ENCODE peak calls at places on chromosome 19, in eight cellular contexts. J, W, G, V, N, O, Q and I are unnamed samples.

GRCh38 chr19:54684537-54684936 is 21.8 kb downstream of the LILRB4 start:
- DNase-seq in O (no peak), N (peak; percentile 24), Q (no peak), J (peak; percentile 45), G (no peak), V (peak; percentile 69), W (no peak), I (no peak)

GRCh38 chr19:39100500-39101166 is 16.5 kb downstream of the ACP7 start:
- DNase-seq in N (no peak), G (no peak), W (no peak), J (no peak), Q (no peak), V (no peak), O (no peak), I (no peak)

GRCh38 chr19:37699057-37699456 is 20.5 kb downstream of the ZNF607 start:
- DNase-seq in J (no peak), G (no peak), O (no peak), V (no peak), W (no peak), Q (no peak), N (no peak), I (no peak)

GRCh38 chr19:35264281-35265125 is 4.3 kb upstream of the USF2 start:
- DNase-seq in G (no peak), N (no peak), J (no peak), W (no peak), O (no peak), V (no peak), Q (no peak), I (no peak)

GRCh38 chr19:10672529-10673150 is 18.5 kb downstream of the ILF3 start:
- DNase-seq in V (no peak), N (no peak), W (no peak), J (no peak), G (no peak), O (peak; percentile 35), Q (no peak), I (no peak)

GRCh38 chr19:45362291-45362690 is 8.1 kb downstream of the ERCC2 start:
- DNase-seq in G (no peak), N (no peak), Q (no peak), O (no peak), W (no peak), V (no peak), J (peak; percentile 7), I (no peak)

GRCh38 chr19:33134571-33135041 is 2.7 kb downstream of the WDR88 start:
- DNase-seq in V (no peak), O (no peak), J (peak; percentile 65), Q (no peak), W (no peak), N (no peak), G (no peak), I (no peak)

GRCh38 chr19:18029617-18030338 is 21.8 kb downstream of the ARRDC2 start:
- DNase-seq in J (no peak), V (peak; percentile 76), W (peak; percentile 32), Q (no peak), O (peak; percentile 56), N (no peak), G (no peak), I (peak; percentile 50)

GRCh38 chr19:48385461-48386087 is 5.8 kb downstream of the KDELR1 start:
- DNase-seq in G (no peak), W (no peak), O (no peak), J (no peak), V (no peak), N (no peak), Q (no peak), I (no peak)

GRCh38 chr19:7908078-7908699 is 4.5 kb downstream of the MAP2K7 start:
- DNase-seq in V (no peak), N (no peak), O (no peak), J (no peak), W (no peak), G (no peak), Q (no peak), I (no peak)

GRCh38 chr19:44539991-44540390 is 10.5 kb upstream of the CEACAM20 start:
- DNase-seq in Q (no peak), V (no peak), N (no peak), O (no peak), J (no peak), G (no peak), W (no peak), I (no peak)

GRCh38 chr19:2048104-2048958 is 2.7 kb downstream of the MKNK2 start:
- DNase-seq in J (no peak), G (no peak), V (no peak), N (no peak), W (no peak), O (no peak), Q (no peak), I (no peak)

GRCh38 chr19:49114630-49115363 is 627 bp downstream of the LIN7B start:
- DNase-seq in W (no peak), G (no peak), V (peak; percentile 48), N (peak; percentile 76), J (peak; percentile 60), Q (no peak), O (peak; percentile 58), I (peak; percentile 45)